ENCODE peak calls at places on chromosomes 11 and 22, in six cellular contexts. T is sigmoid colon, I is dorsolateral prefrontal cortex, D is cardiac muscle cell, O is GM13977, X is astrocyte of the cerebellum. B is an unnamed sample.
A peak's percentile ranks its signal among the peaks of the same experiment; 100 is the strongest.

GRCh38 chr22:49199224-49199623 is 628.4 kb downstream of the BRD1 start:
- DNase-seq in X (no peak), O (no peak), I (no peak), D (no peak), T (peak; percentile 20), B (no peak)

GRCh38 chr11:134275534-134276395 is at the start of gene GLB1L3:
- DNase-seq in I (peak; percentile 80), T (no peak), O (peak; percentile 73), D (peak; percentile 39), X (no peak), B (peak; percentile 71)

GRCh38 chr11:24386551-24387404 is 110.1 kb upstream of the LUZP2 start:
- DNase-seq in X (peak; percentile 29), T (no peak), I (no peak), D (peak; percentile 56), O (no peak), B (no peak)

GRCh38 chr11:116439480-116439759 is 333.4 kb downstream of the BUD13 start:
- DNase-seq in X (no peak), I (no peak), D (no peak), T (no peak), O (no peak), B (no peak)

GRCh38 chr11:90218606-90219005 is 4.2 kb downstream of the CHORDC1 start:
- DNase-seq in I (no peak), X (no peak), D (peak; percentile 50), O (no peak), T (no peak), B (no peak)

GRCh38 chr22:25419247-25420113 is 145.0 kb upstream of the GRK3 start:
- DNase-seq in O (no peak), X (no peak), T (peak; percentile 77), I (no peak), D (no peak), B (no peak)

GRCh38 chr22:38080847-38081635 is 2.9 kb downstream of the SLC16A8 start:
- DNase-seq in X (no peak), T (no peak), O (no peak), I (peak; percentile 37), D (peak; percentile 78), B (no peak)

GRCh38 chr22:33013051-33013450 is 45.1 kb downstream of the SYN3 start:
- DNase-seq in I (no peak), T (no peak), X (no peak), D (no peak), O (no peak), B (no peak)

GRCh38 chr11:11535611-11536010 is 86.2 kb downstream of the GALNT18 start:
- DNase-seq in I (no peak), O (no peak), T (no peak), X (no peak), D (no peak), B (no peak)

GRCh38 chr11:66143264-66143566 is 73.1 kb downstream of the PACS1 start:
- DNase-seq in X (no peak), T (no peak), D (no peak), O (no peak), I (no peak), B (no peak)

GRCh38 chr11:115580416-115580815 is 76.2 kb upstream of the CADM1 start:
- DNase-seq in I (no peak), O (no peak), T (no peak), D (no peak), X (no peak), B (no peak)

GRCh38 chr11:12128191-12128841 is 17.9 kb downstream of the MICAL2 start:
- DNase-seq in I (no peak), D (no peak), O (no peak), X (no peak), T (no peak), B (no peak)

GRCh38 chr11:57407941-57408475 is 17.6 kb upstream of the PRG2 start:
- DNase-seq in O (no peak), X (no peak), T (no peak), I (no peak), D (no peak), B (no peak)

GRCh38 chr22:19909350-19910179 is 32.0 kb upstream of the COMT start:
- DNase-seq in X (peak; percentile 57), T (peak; percentile 90), O (peak; percentile 86), D (peak; percentile 85), I (peak; percentile 86), B (peak; percentile 88)

GRCh38 chr11:96708469-96708868 is 318.7 kb downstream of the JRKL start:
- DNase-seq in O (no peak), I (no peak), X (no peak), T (no peak), D (no peak), B (no peak)

GRCh38 chr11:2173761-2174160 is 2.1 kb upstream of the TH start:
- DNase-seq in T (no peak), O (no peak), X (no peak), D (no peak), I (no peak), B (no peak)

GRCh38 chr11:86923993-86924766 is 31.0 kb downstream of the FZD4 start:
- DNase-seq in X (peak; percentile 67), D (peak; percentile 49), O (no peak), T (no peak), I (no peak), B (no peak)

GRCh38 chr11:58905716-58906547 is 33.4 kb upstream of the GLYATL1 start:
- DNase-seq in I (peak; percentile 21), T (no peak), O (no peak), D (peak; percentile 65), X (peak; percentile 83), B (no peak)

GRCh38 chr22:40751250-40751649 is 67.9 kb downstream of the SLC25A17 start:
- DNase-seq in D (no peak), T (no peak), I (no peak), O (no peak), X (no peak), B (no peak)

GRCh38 chr22:40748388-40748970 is 69.2 kb downstream of the MCHR1 start:
- DNase-seq in D (no peak), X (no peak), O (no peak), I (no peak), T (no peak), B (no peak)

GRCh38 chr22:40747361-40747760 is 68.1 kb downstream of the MCHR1 start:
- DNase-seq in D (no peak), T (no peak), X (no peak), I (no peak), O (no peak), B (no peak)

GRCh38 chr22:40749829-40750228 is 69.3 kb downstream of the SLC25A17 start:
- DNase-seq in X (no peak), T (no peak), I (no peak), O (no peak), D (no peak), B (no peak)

DNA sequence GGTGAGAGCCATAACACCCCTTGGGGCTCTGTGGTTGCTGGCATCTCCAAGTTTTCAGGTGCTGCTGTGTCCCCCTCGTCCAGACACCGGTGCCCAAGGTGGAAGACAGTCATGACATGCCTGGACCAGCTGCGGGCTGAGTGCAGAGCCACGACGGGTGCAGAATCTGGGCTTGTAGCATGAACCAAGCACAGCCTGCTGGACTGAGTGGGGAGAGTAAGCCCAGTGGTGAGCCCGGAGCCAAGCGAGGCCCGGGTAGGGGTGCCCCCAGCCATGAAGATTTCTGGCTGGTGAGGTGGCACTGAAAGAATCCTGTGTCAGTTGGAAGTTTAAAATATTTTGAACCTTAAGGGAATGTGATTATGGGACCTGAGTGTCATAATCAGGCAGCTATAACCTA is 69.7 kb downstream of the MCHR1 start:
- DNase-seq in O (no peak), X (no peak), D (no peak), I (no peak), T (no peak), B (no peak)
- TF ChIP-seq CTCF in O (no peak), X (no peak), D (no peak), I (no peak), T (no peak), B (no peak)

DNA sequence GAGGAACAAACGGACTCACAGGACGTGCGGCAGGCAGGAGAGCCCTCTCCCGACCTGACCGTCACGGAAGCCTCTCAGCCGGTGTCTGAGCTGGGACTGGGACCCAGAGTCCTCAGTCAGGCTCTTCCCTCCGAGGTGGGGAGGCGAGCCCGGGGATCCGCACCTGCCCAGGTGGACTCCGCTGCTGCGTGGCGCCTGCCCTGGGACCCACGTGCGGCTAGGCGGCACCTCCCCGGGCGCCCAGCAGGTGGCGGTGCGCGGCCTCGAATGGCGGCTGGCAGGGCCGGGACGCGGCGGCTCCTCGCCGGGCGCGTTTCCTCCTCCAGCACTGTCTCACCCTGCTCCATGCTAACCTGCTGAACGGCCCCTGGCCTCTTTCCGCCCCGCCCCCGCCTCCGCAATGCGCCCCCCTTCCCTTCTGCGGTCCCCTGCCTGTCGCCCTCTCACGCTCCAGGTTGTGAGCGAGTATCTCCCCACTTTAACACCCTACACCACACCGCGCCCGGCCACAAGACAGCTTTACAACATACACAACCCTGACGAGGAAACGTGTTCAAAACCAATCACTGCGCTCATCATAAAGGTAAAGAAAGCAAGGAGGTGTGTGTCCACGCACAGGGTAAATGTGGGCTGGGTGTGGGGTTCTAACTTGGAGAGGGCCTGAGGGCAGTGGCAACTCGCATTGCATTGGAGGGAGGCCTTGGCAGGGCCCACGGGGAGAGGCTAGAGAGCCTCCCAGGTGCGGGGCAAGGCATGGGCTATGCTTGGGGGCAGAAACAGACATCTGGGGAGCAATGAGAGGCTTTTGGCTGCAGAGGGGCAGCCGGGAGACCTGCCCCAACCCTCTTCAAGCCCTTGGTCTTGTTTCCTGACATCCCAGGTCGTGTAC is 25.9 kb upstream of the ATXN10 start:
- DNase-seq in T (peak; percentile 85), I (peak; percentile 52), O (peak; percentile 89), X (no peak), D (peak; percentile 79), B (peak; percentile 91)
- TF ChIP-seq CTCF in T (peak; percentile 50), I (peak; percentile 95), O (peak; percentile 99), X (peak; percentile 62), D (peak; percentile 79), B (peak; percentile 97)

GRCh38 chr22:21078916-21079315 is 33.2 kb downstream of the LRRC74B start:
- DNase-seq in I (no peak), T (no peak), X (no peak), D (no peak), O (no peak), B (no peak)
- TF ChIP-seq CTCF in I (no peak), T (no peak), X (no peak), D (no peak), O (no peak), B (no peak)

GRCh38 chr11:60765355-60765754 is 8.7 kb downstream of the MS4A15 start:
- DNase-seq in D (no peak), T (no peak), X (no peak), I (no peak), O (peak; percentile 45), B (no peak)

GRCh38 chr11:60766547-60766946 is 9.9 kb downstream of the MS4A15 start:
- DNase-seq in T (no peak), X (no peak), I (no peak), D (no peak), O (no peak), B (no peak)

GRCh38 chr11:60769273-60769672 is 12.6 kb downstream of the MS4A15 start:
- DNase-seq in O (no peak), I (no peak), X (no peak), T (peak; percentile 34), D (no peak), B (no peak)

GRCh38 chr11:60768202-60768601 is 11.5 kb downstream of the MS4A15 start:
- DNase-seq in X (no peak), D (no peak), T (no peak), I (no peak), O (no peak), B (no peak)

DNA sequence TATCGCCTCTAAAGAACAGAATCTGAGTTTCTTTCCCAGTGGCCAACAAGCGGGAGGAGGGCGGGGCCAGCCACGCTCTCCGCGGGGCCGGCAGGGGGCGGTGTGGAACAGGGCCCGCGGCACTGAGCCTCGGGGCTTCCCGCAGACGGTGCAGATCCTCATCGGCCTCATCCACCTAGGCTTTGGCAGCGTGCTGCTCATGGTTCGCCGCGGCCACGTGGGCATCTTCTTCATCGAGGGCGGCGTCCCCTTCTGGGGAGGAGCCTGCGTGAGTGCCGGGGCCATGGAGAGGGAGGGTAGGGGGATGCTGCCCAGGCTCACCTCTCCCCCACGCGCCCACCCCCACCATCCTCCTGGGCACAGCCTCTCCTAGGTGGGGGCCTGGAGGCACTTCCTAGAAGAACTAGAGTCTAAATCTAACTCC is 10.7 kb downstream of the MS4A15 start:
- DNase-seq in X (no peak), O (no peak), D (no peak), T (no peak), I (no peak), B (no peak)
- TF ChIP-seq CTCF in X (peak; percentile 31), O (peak; percentile 17), D (peak; percentile 61), T (no peak), I (peak; percentile 16), B (peak; percentile 31)

B was measured in GM10248.